ENCODE peak calls at places on chromosomes 12 and 14, in ten cellular contexts. B, K, N, M, S, P, H, L, W and O are unnamed samples.

GRCh38 chr12:7501031-7501585 is 2.5 kb downstream of the CD163 start:
- DNase-seq in B (no peak), N (peak), W (no peak), S (no peak), L (no peak), K (no peak), H (no peak), P (no peak), M (no peak), O (no peak)

GRCh38 chr12:109512608-109513007 is 35.2 kb downstream of the UBE3B start:
- DNase-seq in S (peak), L (no peak), M (no peak), K (no peak), H (no peak), N (no peak), W (no peak), P (no peak), B (no peak), O (no peak)

GRCh38 chr12:72677187-72677586 is 405.0 kb downstream of the TRHDE start:
- DNase-seq in K (no peak), H (no peak), W (no peak), S (no peak), P (no peak), L (no peak), B (no peak), M (no peak), N (no peak), O (no peak)

GRCh38 chr12:1282670-1283361 is 291.8 kb downstream of the ERC1 start:
- DNase-seq in H (no peak), N (no peak), L (peak), B (peak), W (peak), K (no peak), S (peak), M (peak), P (no peak), O (no peak)

GRCh38 chr14:28785096-28785952 is 18.7 kb downstream of the FOXG1 start:
- DNase-seq in S (no peak), L (no peak), N (peak), B (no peak), W (no peak), M (peak), H (peak), P (no peak), K (no peak), O (no peak)

GRCh38 chr14:104253901-104254353 is 115.5 kb downstream of the KIF26A start:
- DNase-seq in K (no peak), H (no peak), S (no peak), W (peak), N (no peak), B (no peak), L (no peak), M (no peak), P (no peak), O (no peak)

GRCh38 chr12:11615481-11615880 is 34.0 kb upstream of the ETV6 start:
- DNase-seq in K (no peak), N (no peak), S (no peak), M (no peak), L (no peak), B (no peak), P (no peak), W (no peak), H (no peak), O (no peak)

GRCh38 chr12:107091989-107092641 is 1.2 kb downstream of the CRY1 start:
- DNase-seq in B (peak), H (peak), K (no peak), P (peak), L (peak), N (peak), W (no peak), M (peak), S (peak), O (peak)

GRCh38 chr12:88334271-88334670 is 192.2 kb downstream of the TMTC3 start:
- DNase-seq in S (peak), H (peak), L (peak), K (no peak), B (no peak), M (peak), P (peak), N (peak), W (no peak), O (no peak)

GRCh38 chr12:125690841-125691240 is 625.6 kb downstream of the AACS start:
- DNase-seq in B (no peak), S (no peak), H (no peak), W (no peak), P (no peak), K (no peak), N (no peak), M (no peak), L (no peak), O (no peak)

GRCh38 chr12:89883630-89884364 is 175.2 kb upstream of the ATP2B1 start:
- DNase-seq in S (peak), B (peak), L (no peak), M (no peak), N (peak), P (no peak), W (no peak), K (no peak), H (peak), O (no peak)

GRCh38 chr12:94098466-94098865 is 49.9 kb upstream of the PLXNC1 start:
- DNase-seq in S (peak), H (no peak), W (no peak), N (peak), K (no peak), M (no peak), P (peak), L (no peak), B (no peak), O (no peak)

GRCh38 chr14:44712095-44712822 is 205.2 kb upstream of the FSCB start:
- DNase-seq in M (no peak), H (peak), S (no peak), W (no peak), P (no peak), L (no peak), N (no peak), B (no peak), K (no peak), O (no peak)

GRCh38 chr14:68501621-68502052 is 291.2 kb downstream of the ZFP36L1 start:
- DNase-seq in K (no peak), P (no peak), S (no peak), L (no peak), H (no peak), W (peak), N (no peak), B (no peak), M (no peak), O (no peak)

GRCh38 chr14:32478027-32478426 is 148.9 kb downstream of the AKAP6 start:
- DNase-seq in B (no peak), S (no peak), K (no peak), N (peak), M (no peak), H (no peak), L (no peak), P (no peak), W (no peak), O (no peak)

GRCh38 chr12:124755801-124756148 is 107.9 kb downstream of the SCARB1 start:
- DNase-seq in S (no peak), N (no peak), H (no peak), B (no peak), W (no peak), P (no peak), K (no peak), L (no peak), M (no peak), O (no peak)

GRCh38 chr12:49208661-49209060 is 19.8 kb upstream of the TUBA1A start:
- DNase-seq in H (no peak), K (no peak), M (no peak), W (peak), P (no peak), S (no peak), N (no peak), B (no peak), L (no peak), O (no peak)

GRCh38 chr14:74647834-74648361 is 35.9 kb upstream of the LTBP2 start:
- DNase-seq in B (no peak), H (no peak), K (no peak), P (no peak), L (peak), M (no peak), W (peak), S (no peak), N (no peak), O (no peak)

GRCh38 chr12:125065021-125065752 is at the start of gene AACS:
- DNase-seq in L (peak), N (peak), S (peak), W (peak), P (peak), K (no peak), M (peak), B (peak), H (peak), O (peak)

GRCh38 chr12:31362759-31363415 is 36.9 kb upstream of the SINHCAF start:
- DNase-seq in S (no peak), B (no peak), K (no peak), M (peak), W (no peak), P (no peak), H (peak), N (no peak), L (no peak), O (no peak)

GRCh38 chr14:22850944-22851790 is 14.8 kb downstream of the MMP14 start:
- DNase-seq in M (peak), H (no peak), B (peak), W (peak), P (peak), N (peak), S (peak), K (peak), L (peak), O (no peak)

GRCh38 chr12:23950011-23950774 is 723 bp upstream of the SOX5 start:
- DNase-seq in W (peak), K (no peak), H (peak), P (no peak), N (peak), B (no peak), L (no peak), M (peak), S (no peak), O (no peak)
- TF ChIP-seq CTCF in W (no peak), K (no peak), H (no peak), P (no peak), N (no peak), B (no peak), L (no peak), M (no peak), S (no peak), O (no peak)

DNA sequence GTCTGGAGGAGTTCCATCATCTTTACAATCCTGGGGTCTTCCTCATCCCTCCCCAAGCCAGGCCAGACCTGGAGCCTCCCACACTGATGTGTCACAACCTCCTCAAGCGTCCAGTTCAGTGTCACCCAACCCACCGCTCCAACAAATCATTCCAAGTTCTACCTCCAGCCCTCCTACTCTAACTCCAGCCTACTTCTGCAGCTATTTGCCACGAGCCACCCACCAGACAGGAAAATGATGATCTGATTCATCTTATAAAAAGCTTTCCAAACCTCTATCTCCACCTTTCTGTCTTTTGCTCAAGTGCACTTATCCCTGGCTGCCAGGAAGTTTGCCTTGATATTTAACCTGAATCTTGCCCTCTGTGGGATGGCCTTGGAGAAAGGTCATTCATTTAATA is 30.2 kb downstream of the SMUG1 start:
- DNase-seq in B (no peak), S (no peak), W (no peak), P (no peak), N (peak), M (no peak), L (no peak), H (no peak), K (no peak), O (no peak)
- H3K4me3 ChIP-seq in B (no peak), S (no peak), W (no peak), P (no peak), N (no peak), M (no peak), L (no peak), H (no peak), K (no peak), O (no peak)

DNA sequence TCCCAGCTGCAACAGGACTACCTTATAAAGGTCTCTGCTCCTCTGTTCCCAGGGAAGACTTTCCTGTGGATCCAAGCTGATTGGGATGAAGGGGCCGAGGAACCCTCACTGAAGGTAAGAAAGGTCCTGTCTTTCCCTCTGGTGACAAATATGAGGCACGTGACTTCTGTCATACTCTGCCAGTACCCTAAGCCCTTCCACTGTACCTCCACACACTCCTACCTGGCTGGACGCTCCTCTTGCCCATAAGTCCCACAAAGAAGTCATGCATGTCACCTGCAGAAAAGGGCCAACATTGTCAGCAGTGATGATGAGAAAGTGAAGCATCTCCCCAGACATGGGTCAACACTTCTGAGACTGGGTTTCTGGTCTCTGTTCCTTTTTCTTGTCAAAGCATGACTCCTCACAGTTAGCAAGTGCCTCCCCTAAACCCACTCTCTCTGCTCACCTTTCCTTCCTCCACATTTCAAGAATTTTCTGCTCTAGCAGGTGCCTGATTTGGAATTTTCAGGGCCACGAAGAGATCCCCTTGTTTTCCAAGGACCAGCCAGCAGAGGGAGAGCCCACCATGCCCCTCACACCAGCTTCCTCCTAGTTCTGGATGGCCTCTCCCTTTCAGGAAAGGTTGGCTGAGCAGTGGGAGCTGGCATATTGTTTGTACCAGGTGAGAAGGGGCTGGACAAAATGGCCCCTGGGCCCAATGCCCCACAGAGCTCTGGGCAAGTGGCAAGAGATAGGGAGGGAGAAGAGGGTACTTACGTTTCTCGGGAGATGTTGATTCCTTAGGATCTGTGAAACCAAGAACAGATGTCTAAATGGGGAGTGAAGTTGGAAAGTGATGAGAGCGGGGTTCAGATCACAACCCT is 3.5 kb downstream of the TAC3 start:
- DNase-seq in L (no peak), S (no peak), K (no peak), M (no peak), W (no peak), B (no peak), P (no peak), H (peak), N (no peak), O (no peak)
- TF ChIP-seq CTCF in L (no peak), S (peak), K (no peak), M (no peak), W (no peak), B (no peak), P (no peak), H (peak), N (no peak), O (no peak)

GRCh38 chr12:116620085-116620734 is 61.0 kb downstream of the MAP1LC3B2 start:
- DNase-seq in N (no peak), P (no peak), W (no peak), K (no peak), B (no peak), L (no peak), M (no peak), S (no peak), H (no peak), O (no peak)
- H3K4me3 ChIP-seq in N (no peak), P (no peak), W (no peak), K (no peak), B (no peak), L (no peak), M (no peak), S (no peak), H (no peak), O (no peak)

DNA sequence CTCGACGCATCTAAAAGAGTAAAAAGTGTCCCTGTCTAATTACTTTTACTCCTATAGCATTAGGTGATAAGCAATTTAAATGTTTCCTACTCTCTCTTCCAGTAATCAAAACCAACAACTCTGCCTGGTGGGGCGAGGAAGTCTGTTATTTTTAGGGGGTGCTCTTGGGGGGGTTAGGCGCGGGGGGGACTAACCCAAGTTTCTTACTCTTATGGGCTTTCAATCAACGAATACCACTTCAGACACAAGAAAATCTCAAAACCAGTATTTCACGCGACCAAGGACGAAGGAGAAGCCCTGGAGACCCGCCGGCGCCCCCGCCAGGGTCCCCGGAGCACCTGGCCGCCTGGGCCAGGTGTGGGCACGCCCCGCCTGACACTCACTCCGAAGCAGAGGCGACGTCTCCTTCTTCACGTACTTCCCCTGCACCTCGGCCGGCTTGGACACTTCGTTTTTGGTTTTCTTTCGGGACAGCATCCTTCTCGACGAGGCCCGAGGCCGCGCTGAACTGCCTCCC is 557 bp downstream of the SAV1 start:
- DNase-seq in K (no peak), P (no peak), L (peak), S (no peak), N (no peak), W (peak), B (no peak), M (peak), H (no peak), O (no peak)
- TF ChIP-seq CTCF in K (no peak), P (no peak), L (no peak), S (no peak), N (no peak), W (no peak), B (no peak), M (no peak), H (peak), O (peak)

DNA sequence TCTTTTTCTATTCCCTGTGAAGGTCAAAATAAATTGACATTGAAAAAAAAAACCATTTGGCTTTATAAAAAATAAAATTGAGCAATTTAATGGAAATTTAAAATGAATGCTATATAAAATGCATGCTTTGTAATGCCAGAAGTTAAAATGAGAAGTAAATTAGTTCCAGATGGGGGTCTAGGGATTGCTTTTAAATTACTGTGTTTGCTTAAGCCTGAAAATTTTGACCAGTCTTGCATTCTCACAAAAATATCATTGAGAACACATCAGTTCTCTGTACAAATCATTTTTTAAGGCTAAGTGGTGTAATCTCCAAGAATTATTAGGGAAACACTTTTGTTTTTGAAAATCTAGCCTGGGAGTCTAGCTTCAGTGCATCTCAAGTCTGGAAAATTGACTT is 90.7 kb downstream of the RERG start:
- DNase-seq in N (no peak), W (no peak), S (no peak), K (no peak), P (no peak), M (no peak), L (no peak), B (no peak), H (no peak), O (no peak)
- H3K4me3 ChIP-seq in N (no peak), W (no peak), S (no peak), K (no peak), P (no peak), M (no peak), L (no peak), B (no peak), H (no peak), O (no peak)

DNA sequence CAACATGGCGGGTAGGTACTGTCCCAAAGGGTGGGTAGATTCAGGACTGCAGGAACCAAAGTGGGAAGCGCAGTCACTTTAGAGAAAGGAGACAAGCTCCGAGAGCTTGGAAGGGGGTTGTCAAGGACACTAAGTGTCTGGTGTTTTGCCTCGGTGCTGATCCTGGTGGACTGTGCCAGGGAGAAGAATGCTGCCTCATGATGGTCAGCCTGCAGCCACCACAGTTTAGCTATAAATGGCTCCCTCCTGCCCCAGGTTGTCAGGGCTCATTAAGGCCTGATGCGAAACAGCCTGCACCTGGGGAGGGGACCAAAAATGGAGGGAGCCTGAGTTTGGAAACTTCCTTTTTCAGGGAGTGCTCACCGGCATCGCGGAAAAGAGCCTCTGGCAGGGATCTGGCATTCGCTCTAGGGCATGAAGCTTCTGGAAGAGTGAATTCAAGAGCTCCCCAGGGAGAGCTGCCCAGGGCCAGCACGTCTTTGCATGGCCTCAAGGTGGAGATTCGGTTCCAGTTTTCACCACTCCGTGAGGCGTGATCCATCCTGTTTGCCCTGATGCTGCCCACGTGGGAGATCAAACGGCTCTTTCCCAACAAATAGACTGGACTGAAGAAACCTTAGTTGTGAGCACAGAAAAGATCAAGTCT is 164.0 kb downstream of the FOXN3 start:
- DNase-seq in H (peak), P (no peak), L (no peak), B (no peak), S (no peak), N (no peak), K (no peak), M (no peak), W (peak), O (peak)
- TF ChIP-seq CTCF in H (peak), P (no peak), L (no peak), B (no peak), S (peak), N (no peak), K (peak), M (no peak), W (peak), O (peak)